ENCODE peak calls at places on chromosome 17, in seven cellular contexts. B, G, X, Y, U, R and F are unnamed samples.
A peak's percentile ranks its signal among the peaks of the same experiment; 100 is the strongest.

GRCh38 chr17:77142689-77143088 is 1.9 kb downstream of the SEC14L1 start:
- DNase-seq in X (no peak), G (no peak), B (no peak), Y (no peak), R (no peak), U (no peak), F (no peak)

GRCh38 chr17:75854111-75854748 is 905 bp downstream of the WBP2 start:
- DNase-seq in G (peak; percentile 75), R (no peak), B (no peak), Y (no peak), U (peak; percentile 51), X (peak; percentile 85), F (peak; percentile 37)

GRCh38 chr17:45873728-45874127 is 20.6 kb upstream of the MAPT start:
- DNase-seq in B (no peak), X (no peak), R (no peak), U (no peak), G (no peak), Y (no peak), F (no peak)

GRCh38 chr17:51121620-51122472 is 1.2 kb upstream of the SPAG9 start:
- DNase-seq in B (peak; percentile 72), X (peak; percentile 99), U (peak; percentile 65), R (peak; percentile 93), Y (peak; percentile 98), G (peak; percentile 99), F (peak; percentile 97)

GRCh38 chr17:21425321-21425720 is 49.2 kb downstream of the KCNJ12 start:
- DNase-seq in B (no peak), R (no peak), X (no peak), G (no peak), U (no peak), Y (no peak), F (no peak)

GRCh38 chr17:10091051-10091450 is 107.4 kb downstream of the GAS7 start:
- DNase-seq in Y (no peak), X (no peak), B (no peak), U (peak; percentile 18), R (no peak), G (no peak), F (no peak)

GRCh38 chr17:80227666-80228065 is 7.4 kb downstream of the SLC26A11 start:
- DNase-seq in U (no peak), G (no peak), X (no peak), Y (no peak), R (no peak), B (no peak), F (no peak)

GRCh38 chr17:82659886-82660285 is 11.6 kb upstream of the WDR45B start:
- DNase-seq in R (no peak), Y (no peak), U (no peak), X (no peak), G (no peak), B (no peak), F (no peak)

GRCh38 chr17:3983945-3984484 is 19.8 kb upstream of the ATP2A3 start:
- DNase-seq in Y (no peak), R (no peak), U (no peak), X (no peak), G (no peak), B (no peak), F (no peak)

GRCh38 chr17:78884148-78884870 is 18.7 kb downstream of the CEP295NL start:
- DNase-seq in B (no peak), X (peak; percentile 38), G (no peak), U (no peak), Y (no peak), R (no peak), F (no peak)

GRCh38 chr17:61474235-61474927 is 22.2 kb downstream of the TBX4 start:
- DNase-seq in R (no peak), G (no peak), U (peak; percentile 69), B (no peak), Y (no peak), X (no peak), F (no peak)

GRCh38 chr17:49223517-49224197 is 6.9 kb downstream of the PHOSPHO1 start:
- DNase-seq in B (peak; percentile 39), R (peak; percentile 73), G (no peak), X (peak; percentile 51), Y (no peak), U (peak; percentile 41), F (peak; percentile 36)

GRCh38 chr17:75455896-75456416 is 479 bp upstream of the TMEM94 start:
- DNase-seq in X (no peak), Y (no peak), R (peak; percentile 27), B (no peak), U (no peak), G (no peak), F (no peak)

GRCh38 chr17:74712756-74713155 is at the start of gene CD300LF:
- DNase-seq in R (peak; percentile 24), U (no peak), G (no peak), Y (no peak), B (no peak), X (no peak), F (no peak)